ENCODE peak calls at places on chromosomes 16 and 17, in ten cellular contexts. S is OCI-LY7; G is neural crest cell; B is activated effector memory CD4-positive, alpha-beta T cell treated with anti-CD3 and anti-CD28 coated beads, Interleukin-2, amount 50 U/mL, for 16 hours; O is mesothelial cell of epicardium; U is HFFc6; V is dorsolateral prefrontal cortex; T is stimulated activated CD4-positive, alpha-beta T cell treated with anti-CD3 and anti-CD28 coated beads, Interleukin-2, amount 100 ng/mL, for 24 hours; W is amniotic epithelial cell; M is NCI-H510A treated with DMSO at 0.1 percent for 48 hours. D is an unnamed sample.

GRCh38 chr16:77916111-77916510 is 106.2 kb upstream of the CLEC3A start:
- DNase-seq in S (no peak), G (no peak), B (no peak), O (no peak), U (no peak), V (no peak), T (no peak), W (no peak), M (no peak), D (no peak)

GRCh38 chr17:7929158-7930029 is at the start of gene KCNAB3:
- DNase-seq in S (no peak), G (peak), B (peak), O (peak), U (peak), V (peak), T (peak), W (peak), M (no peak), D (no peak)

GRCh38 chr16:56860226-56861020 is 4.6 kb upstream of the SLC12A3 start:
- DNase-seq in S (peak), G (no peak), B (no peak), O (no peak), U (no peak), V (no peak), T (peak), W (peak), M (no peak), D (no peak)

GRCh38 chr17:59621771-59622170 is 2.1 kb downstream of the CLTC start:
- DNase-seq in S (peak), G (no peak), B (no peak), O (no peak), U (no peak), V (no peak), T (no peak), W (no peak), M (no peak), D (no peak)

GRCh38 chr17:81306898-81307510 is 11.9 kb upstream of the SLC38A10 start:
- DNase-seq in S (no peak), G (no peak), B (no peak), O (no peak), U (no peak), V (no peak), T (no peak), W (no peak), M (no peak), D (no peak)

GRCh38 chr16:68228652-68229051 is 7.3 kb downstream of the ESRP2 start:
- DNase-seq in S (no peak), G (no peak), B (peak), O (no peak), U (no peak), V (no peak), T (no peak), W (no peak), M (no peak), D (no peak)

GRCh38 chr16:86574646-86575045 is 3.7 kb upstream of the FOXL1 start:
- DNase-seq in S (no peak), G (no peak), B (no peak), O (no peak), U (no peak), V (no peak), T (no peak), W (no peak), M (no peak), D (no peak)

GRCh38 chr17:31533546-31534155 is 142.2 kb downstream of the RAB11FIP4 start:
- DNase-seq in S (peak), G (peak), B (no peak), O (no peak), U (peak), V (peak), T (peak), W (peak), M (no peak), D (no peak)

GRCh38 chr16:28524544-28525179 is 14.1 kb downstream of the NUPR1 start:
- DNase-seq in S (peak), G (no peak), B (no peak), O (no peak), U (no peak), V (no peak), T (no peak), W (no peak), M (no peak), D (no peak)

GRCh38 chr16:87965973-87966667 is 14.9 kb downstream of the BANP start:
- DNase-seq in S (no peak), G (no peak), B (no peak), O (no peak), U (peak), V (no peak), T (no peak), W (no peak), M (no peak), D (no peak)

GRCh38 chr17:73464447-73464846 is 152.6 kb upstream of the CDC42EP4 start:
- DNase-seq in S (no peak), G (no peak), B (no peak), O (no peak), U (no peak), V (no peak), T (no peak), W (no peak), M (no peak), D (no peak)

GRCh38 chr17:60364006-60364405 is 27.9 kb downstream of the USP32 start:
- DNase-seq in S (no peak), G (no peak), B (no peak), O (no peak), U (no peak), V (no peak), T (no peak), W (no peak), M (no peak), D (no peak)

GRCh38 chr17:45087978-45088377 is 26.9 kb downstream of the NMT1 start:
- DNase-seq in S (no peak), G (no peak), B (no peak), O (no peak), U (no peak), V (no peak), T (no peak), W (no peak), M (no peak), D (no peak)

GRCh38 chr17:55451758-55452468 is 30.3 kb upstream of the MMD start:
- DNase-seq in S (no peak), G (no peak), B (no peak), O (no peak), U (peak), V (no peak), T (no peak), W (peak), M (no peak), D (no peak)

GRCh38 chr16:86165479-86165878 is 266.5 kb downstream of the IRF8 start:
- DNase-seq in S (no peak), G (no peak), B (no peak), O (no peak), U (no peak), V (no peak), T (no peak), W (no peak), M (no peak), D (no peak)

GRCh38 chr17:73145641-73146040 is 19.2 kb upstream of the SSTR2 start:
- DNase-seq in S (no peak), G (no peak), B (no peak), O (no peak), U (no peak), V (no peak), T (no peak), W (no peak), M (no peak), D (no peak)

GRCh38 chr16:82037666-82038065 is 2.6 kb downstream of the HSD17B2 start:
- DNase-seq in S (no peak), G (no peak), B (no peak), O (no peak), U (no peak), V (no peak), T (no peak), W (no peak), M (no peak), D (no peak)

GRCh38 chr16:79415983-79416641 is 184.4 kb downstream of the MAF start:
- DNase-seq in S (no peak), G (no peak), B (peak), O (no peak), U (no peak), V (no peak), T (peak), W (no peak), M (no peak), D (no peak)

GRCh38 chr16:48479955-48480354 is 94.7 kb upstream of the SIAH1 start:
- DNase-seq in S (no peak), G (no peak), B (no peak), O (no peak), U (no peak), V (no peak), T (no peak), W (peak), M (no peak), D (no peak)

GRCh38 chr16:5035909-5036227 is 2.1 kb upstream of the NAGPA start:
- DNase-seq in S (no peak), G (no peak), B (no peak), O (no peak), U (no peak), V (no peak), T (no peak), W (no peak), M (no peak), D (no peak)

D was measured in breast epithelium.